ENCODE peak calls at places on chromosomes 12 and 14, in five cellular contexts. D, K, O, W and J are unnamed samples.

GRCh38 chr12:6295187-6295811 is 15.2 kb upstream of the PLEKHG6 start:
- DNase-seq in D (peak), K (no peak), O (no peak), W (peak), J (no peak)

GRCh38 chr14:93271111-93271510 is 61.7 kb downstream of the BTBD7 start:
- DNase-seq in D (no peak), K (no peak), O (no peak), W (no peak), J (no peak)

GRCh38 chr12:50923361-50924130 is 28.8 kb upstream of the HIGD1C start:
- DNase-seq in D (no peak), K (no peak), O (no peak), W (no peak), J (no peak)

GRCh38 chr12:6828671-6829531 is 694 bp downstream of the P3H3 start:
- DNase-seq in D (no peak), K (peak), O (peak), W (no peak), J (no peak)

GRCh38 chr14:60332869-60333268 is 83.8 kb downstream of the PPM1A start:
- DNase-seq in D (no peak), K (no peak), O (no peak), W (no peak), J (no peak)

GRCh38 chr14:73245401-73246325 is 8.4 kb downstream of the PAPLN start:
- DNase-seq in D (no peak), K (peak), O (peak), W (no peak), J (no peak)

GRCh38 chr12:19191563-19191962 is 62.0 kb downstream of the PLEKHA5 start:
- DNase-seq in D (no peak), K (no peak), O (no peak), W (no peak), J (no peak)

GRCh38 chr12:101172316-101172715 is 37.7 kb downstream of the SLC5A8 start:
- DNase-seq in D (no peak), K (no peak), O (no peak), W (no peak), J (no peak)

GRCh38 chr14:52060080-52060479 is 8.8 kb downstream of the NID2 start:
- DNase-seq in D (no peak), K (no peak), O (no peak), W (no peak), J (peak)

GRCh38 chr14:77305696-77306095 is 15.0 kb downstream of the POMT2 start:
- DNase-seq in D (no peak), K (no peak), O (no peak), W (no peak), J (no peak)